ENCODE peak calls at places on chromosomes 3 and 15, in eight cellular contexts. D, B, U, H, K, X, T and W are unnamed samples.

GRCh38 chr3:127043731-127044510 is 61.0 kb downstream of the PLXNA1 start:
- DNase-seq in H (no peak), X (no peak), K (no peak), U (no peak), D (no peak), T (no peak), B (no peak), W (no peak)

GRCh38 chr15:100602822-100603393 is 519 bp downstream of the ASB7 start:
- DNase-seq in U (peak; percentile 10), D (peak; percentile 54), B (peak; percentile 20), K (no peak), H (no peak), T (no peak), X (no peak), W (no peak)

GRCh38 chr3:165784337-165784736 is 52.9 kb downstream of the BCHE start:
- DNase-seq in H (no peak), X (no peak), K (no peak), D (no peak), U (no peak), B (no peak), T (no peak), W (no peak)

GRCh38 chr3:55461896-55462295 is 25.2 kb downstream of the WNT5A start:
- DNase-seq in U (no peak), T (no peak), B (peak; percentile 89), H (no peak), X (no peak), K (no peak), D (no peak), W (no peak)

GRCh38 chr3:104176706-104177105 is 1190.0 kb upstream of the ALCAM start:
- DNase-seq in U (no peak), X (no peak), K (no peak), D (no peak), B (no peak), H (no peak), T (no peak), W (no peak)

GRCh38 chr3:182947892-182948291 is 32.4 kb downstream of the DCUN1D1 start:
- DNase-seq in X (no peak), T (no peak), H (no peak), B (no peak), U (no peak), D (peak; percentile 21), K (no peak), W (no peak)

GRCh38 chr3:107241217-107241616 is 136.0 kb upstream of the CCDC54 start:
- DNase-seq in T (peak; percentile 27), U (peak; percentile 32), D (peak; percentile 57), K (no peak), X (no peak), H (no peak), B (no peak), W (peak; percentile 55)

GRCh38 chr15:72236381-72237285 is 5.6 kb upstream of the PKM start:
- DNase-seq in B (peak; percentile 19), D (no peak), U (no peak), K (no peak), H (no peak), T (no peak), X (no peak), W (no peak)

GRCh38 chr3:154235330-154235729 is 89.0 kb downstream of the DHX36 start:
- DNase-seq in D (no peak), K (no peak), X (no peak), T (no peak), H (no peak), U (no peak), B (peak; percentile 61), W (no peak)

GRCh38 chr3:120767106-120767505 is 24.6 kb downstream of the GTF2E1 start:
- DNase-seq in B (peak; percentile 74), U (no peak), K (no peak), D (no peak), X (peak; percentile 37), T (no peak), H (no peak), W (no peak)

GRCh38 chr3:196406806-196407470 is 25.3 kb downstream of the UBXN7 start:
- DNase-seq in H (no peak), B (peak; percentile 86), X (peak; percentile 63), T (no peak), U (peak; percentile 42), D (no peak), K (no peak), W (no peak)

GRCh38 chr3:63673111-63673510 is 20.6 kb downstream of the SNTN start:
- DNase-seq in D (no peak), K (no peak), U (no peak), X (no peak), T (no peak), B (no peak), H (no peak), W (no peak)

GRCh38 chr3:31754575-31755278 is 222.0 kb downstream of the STT3B start:
- DNase-seq in D (peak; percentile 88), H (no peak), U (peak; percentile 7), K (no peak), X (no peak), T (no peak), B (no peak), W (no peak)

GRCh38 chr15:48962662-48963523 is 826 bp downstream of the SHC4 start:
- DNase-seq in B (peak; percentile 61), X (no peak), H (no peak), K (no peak), U (peak; percentile 71), T (peak; percentile 25), D (no peak), W (no peak)

GRCh38 chr15:72006382-72006781 is 111.6 kb downstream of the MYO9A start:
- DNase-seq in U (no peak), K (no peak), T (no peak), D (no peak), X (no peak), H (no peak), B (no peak), W (no peak)

GRCh38 chr15:25054943-25055342 is 100.2 kb downstream of the SNRPN start:
- DNase-seq in U (no peak), T (no peak), B (no peak), K (no peak), X (no peak), D (no peak), H (no peak), W (no peak)
- H3K9me3 ChIP-seq in U (peaks cover 7% of the 10 kb centered on the region), T (no peaks in the 10 kb centered on the region), B (peaks cover 100% of the 10 kb centered on the region), K (peaks cover 73% of the 10 kb centered on the region), X (peaks cover 100% of the 10 kb centered on the region), D (peaks cover 3% of the 10 kb centered on the region), H (peaks cover 98% of the 10 kb centered on the region), W (peaks cover 100% of the 10 kb centered on the region)

GRCh38 chr3:42905740-42906084 is 230 bp upstream of the ZNF662 start:
- DNase-seq in B (no peak), T (no peak), X (no peak), U (no peak), H (no peak), K (no peak), D (no peak), W (no peak)

GRCh38 chr3:42906905-42907183 is 902 bp downstream of the ZNF662 start:
- DNase-seq in K (no peak), H (no peak), U (no peak), D (no peak), T (no peak), X (no peak), B (no peak), W (no peak)

GRCh38 chr3:42902257-42902656 is 3.7 kb upstream of the ZNF662 start:
- DNase-seq in X (no peak), D (no peak), T (no peak), U (no peak), K (no peak), H (no peak), B (no peak), W (no peak)

GRCh38 chr3:42906085-42906904 is at the start of gene ZNF662:
- DNase-seq in D (no peak), K (no peak), T (peak; percentile 70), H (peak; percentile 20), U (peak; percentile 88), X (no peak), B (no peak), W (peak; percentile 31)

GRCh38 chr3:42904076-42904475 is 1.9 kb upstream of the ZNF662 start:
- DNase-seq in B (no peak), K (no peak), D (no peak), H (no peak), T (no peak), U (no peak), X (no peak), W (no peak)
- TF ChIP-seq CTCF in B (no peak), K (no peak), D (no peak), H (no peak), T (no peak), U (no peak), X (no peak), W (no peak)

GRCh38 chr3:44721231-44722102 is 8.0 kb upstream of the ZNF501 start:
- DNase-seq in D (no peak), X (no peak), K (no peak), B (peak; percentile 6), T (no peak), H (no peak), U (no peak), W (no peak)
- H3K9me3 ChIP-seq in D (no peaks in the 10 kb centered on the region), X (peaks cover 60% of the 10 kb centered on the region), K (peaks cover 48% of the 10 kb centered on the region), B (peaks cover 79% of the 10 kb centered on the region), T (peaks cover 9% of the 10 kb centered on the region), H (peaks cover 62% of the 10 kb centered on the region), U (peaks cover 66% of the 10 kb centered on the region), W (peaks cover 73% of the 10 kb centered on the region)

GRCh38 chr3:39812537-39812936 is 3.1 kb downstream of the MYRIP start:
- DNase-seq in B (no peak), T (no peak), K (no peak), X (no peak), H (no peak), U (peak; percentile 31), D (peak; percentile 13), W (no peak)
- TF ChIP-seq CTCF in B (no peak), T (no peak), K (peak; percentile 56), X (no peak), H (no peak), U (peak; percentile 60), D (peak; percentile 60), W (no peak)

DNA sequence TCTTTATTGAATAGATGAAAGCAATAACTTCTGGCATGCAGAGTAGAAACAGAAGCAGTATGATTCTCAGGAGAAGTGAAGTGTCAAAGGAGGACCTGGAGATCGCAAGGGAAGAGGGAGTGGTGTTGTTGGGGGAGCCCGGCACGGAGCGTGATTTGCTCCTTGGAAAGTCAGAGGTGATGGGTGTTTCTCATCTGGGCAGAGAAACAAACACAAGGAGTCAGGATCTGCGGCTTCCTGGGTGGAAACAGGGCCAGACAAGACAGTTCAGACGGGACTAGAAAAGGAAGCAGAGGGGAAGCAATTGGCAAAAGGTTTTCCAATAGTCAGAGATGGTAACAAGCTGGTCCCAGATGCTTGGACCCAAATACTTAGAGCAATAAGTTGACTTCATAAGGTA is 34.4 kb upstream of the CCDC80 start:
- DNase-seq in D (no peak), H (no peak), K (no peak), X (no peak), T (peak; percentile 31), B (no peak), U (no peak), W (no peak)
- H3K9me3 ChIP-seq in D (no peaks in the 10 kb centered on the region), H (no peaks in the 10 kb centered on the region), K (no peaks in the 10 kb centered on the region), X (no peaks in the 10 kb centered on the region), T (no peaks in the 10 kb centered on the region), B (no peaks in the 10 kb centered on the region), U (no peaks in the 10 kb centered on the region), W (no peaks in the 10 kb centered on the region)

GRCh38 chr3:66638717-66639116 is 137.9 kb upstream of the LRIG1 start:
- DNase-seq in D (no peak), B (no peak), H (no peak), U (no peak), X (no peak), T (no peak), K (no peak), W (no peak)
- TF ChIP-seq CTCF in D (no peak), B (no peak), H (no peak), U (no peak), X (peak; percentile 8), T (no peak), K (no peak), W (no peak)